ENCODE peak calls at places on chromosomes 12 and 14, in six cellular contexts. J is RWPE2; D is thyroid gland; C is lower lobe of right lung; U is effector memory CD4-positive, alpha-beta T cell; M is small intestine. Z is an unnamed sample.

GRCh38 chr14:23544511-23545447 is 6.8 kb downstream of the ZFHX2 start:
- DNase-seq in M (peak; percentile 70), D (no peak), J (no peak), U (no peak), C (no peak), Z (no peak)

GRCh38 chr14:105137481-105138020 is 31.0 kb downstream of the JAG2 start:
- DNase-seq in D (no peak), C (no peak), M (no peak), U (no peak), J (peak; percentile 66), Z (no peak)

GRCh38 chr14:100994757-100995156 is 91.2 kb upstream of the RTL1 start:
- DNase-seq in D (no peak), C (no peak), U (no peak), M (no peak), J (no peak), Z (no peak)

GRCh38 chr14:103806805-103807204 is 40.6 kb downstream of the PPP1R13B start:
- DNase-seq in J (peak; percentile 15), D (no peak), C (no peak), U (no peak), M (no peak), Z (no peak)

GRCh38 chr12:24960222-24960855 is 11.4 kb upstream of the BCAT1 start:
- DNase-seq in U (no peak), C (no peak), J (no peak), M (no peak), D (no peak), Z (peak; percentile 64)

GRCh38 chr14:69485701-69486100 is 1.2 kb downstream of the PLEKHD1 start:
- DNase-seq in C (no peak), U (no peak), J (no peak), M (no peak), D (no peak), Z (no peak)

GRCh38 chr14:75783602-75784313 is 122.7 kb downstream of the TTLL5 start:
- DNase-seq in J (no peak), D (no peak), M (no peak), C (no peak), U (no peak), Z (no peak)

GRCh38 chr14:35155962-35156361 is 33.6 kb downstream of the PRORP start:
- DNase-seq in M (no peak), C (no peak), J (no peak), U (no peak), D (no peak), Z (no peak)

GRCh38 chr12:88996389-88996788 is 355.9 kb downstream of the DUSP6 start:
- DNase-seq in C (no peak), J (no peak), M (no peak), U (no peak), D (no peak), Z (no peak)

GRCh38 chr12:46455648-46456352 is 83.2 kb upstream of the SLC38A2 start:
- DNase-seq in D (no peak), J (peak; percentile 55), M (no peak), C (no peak), U (no peak), Z (no peak)

GRCh38 chr14:105309371-105309770 is 5.2 kb upstream of the PACS2 start:
- DNase-seq in U (no peak), C (no peak), D (no peak), J (no peak), M (no peak), Z (no peak)

GRCh38 chr14:62269204-62269603 is 507.0 kb downstream of the SNAPC1 start:
- DNase-seq in D (no peak), U (no peak), J (no peak), M (no peak), C (no peak), Z (no peak)

GRCh38 chr12:46005151-46005797 is 14.9 kb upstream of the SCAF11 start:
- DNase-seq in J (no peak), C (no peak), U (no peak), D (no peak), M (no peak), Z (no peak)

GRCh38 chr12:119229837-119230236 is 51.1 kb downstream of the HSPB8 start:
- DNase-seq in M (peak; percentile 8), U (no peak), J (no peak), C (no peak), D (no peak), Z (peak; percentile 16)

GRCh38 chr14:34187061-34187460 is 236.2 kb upstream of the EGLN3 start:
- DNase-seq in J (no peak), M (no peak), C (no peak), U (no peak), D (no peak), Z (no peak)

GRCh38 chr14:68309631-68310030 is 483.2 kb downstream of the ZFP36L1 start:
- DNase-seq in D (no peak), J (no peak), M (no peak), C (no peak), U (no peak), Z (no peak)

GRCh38 chr12:90945070-90945649 is 9.8 kb downstream of the CCER1 start:
- DNase-seq in U (no peak), C (no peak), J (no peak), D (no peak), M (peak; percentile 52), Z (no peak)

GRCh38 chr14:75242546-75243273 is 35.9 kb upstream of the FOS start:
- DNase-seq in M (no peak), D (no peak), U (no peak), J (peak; percentile 77), C (peak; percentile 14), Z (peak; percentile 29)

GRCh38 chr14:34262511-34262910 is 199.5 kb downstream of the SPTSSA start:
- DNase-seq in U (no peak), M (no peak), D (no peak), C (no peak), J (no peak), Z (no peak)

GRCh38 chr12:56153291-56154065 is 1.1 kb downstream of the MYL6B start:
- DNase-seq in D (no peak), U (no peak), C (no peak), M (no peak), J (no peak), Z (no peak)

DNA sequence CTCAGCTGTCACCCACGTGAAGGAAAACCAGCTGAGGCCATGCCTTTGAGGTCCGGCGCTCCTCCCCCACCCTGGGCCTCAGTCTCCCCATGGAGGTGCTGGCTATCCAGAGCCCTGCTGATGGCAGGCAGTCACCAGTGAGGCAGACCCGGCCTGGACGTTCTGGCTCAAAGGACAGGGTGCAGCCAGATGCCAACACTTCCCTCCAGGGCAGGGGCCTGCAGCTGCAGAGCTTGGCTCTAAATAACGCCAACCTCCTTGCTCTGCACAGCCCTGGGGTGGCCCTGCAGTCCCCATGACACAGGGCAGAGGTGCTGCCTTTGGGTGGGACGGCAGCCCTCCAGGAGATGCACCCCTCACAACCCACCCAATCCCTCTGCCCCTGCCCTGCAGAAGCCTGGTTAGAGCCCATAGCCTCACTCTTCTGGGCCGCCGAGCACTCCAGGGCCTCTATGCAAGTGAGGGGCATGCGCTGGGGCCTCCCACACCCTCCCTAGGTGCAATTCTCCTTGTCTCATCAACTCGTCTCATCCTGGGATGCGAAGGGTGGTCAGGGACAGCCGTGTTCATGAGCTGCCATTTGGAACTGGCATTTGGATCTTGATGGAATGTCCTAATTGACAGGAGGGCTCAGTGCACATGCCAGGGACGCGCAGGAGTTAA is 30.4 kb downstream of the CCDC85C start:
- DNase-seq in U (no peak), M (peak; percentile 17), C (no peak), D (no peak), J (no peak), Z (no peak)
- H3K4me1 ChIP-seq in U (no peaks in the 10 kb centered on the region), M (peaks cover 26% of the 10 kb centered on the region), C (peaks cover 83% of the 10 kb centered on the region), D (peaks cover 60% of the 10 kb centered on the region), J (peaks cover 71% of the 10 kb centered on the region), Z (no peaks in the 10 kb centered on the region)

GRCh38 chr12:619346-619745 is 43.9 kb downstream of the NINJ2 start:
- DNase-seq in D (no peak), J (no peak), M (no peak), C (no peak), U (no peak), Z (no peak)

GRCh38 chr12:622420-622819 is 40.8 kb downstream of the NINJ2 start:
- DNase-seq in C (no peak), J (no peak), U (no peak), M (no peak), D (no peak), Z (no peak)

GRCh38 chr12:617304-617915 is 45.8 kb downstream of the NINJ2 start:
- DNase-seq in M (no peak), D (no peak), J (no peak), U (no peak), C (peak; percentile 88), Z (no peak)

GRCh38 chr12:615620-616019 is 47.6 kb downstream of the NINJ2 start:
- DNase-seq in J (no peak), C (no peak), M (no peak), D (no peak), U (no peak), Z (no peak)

DNA sequence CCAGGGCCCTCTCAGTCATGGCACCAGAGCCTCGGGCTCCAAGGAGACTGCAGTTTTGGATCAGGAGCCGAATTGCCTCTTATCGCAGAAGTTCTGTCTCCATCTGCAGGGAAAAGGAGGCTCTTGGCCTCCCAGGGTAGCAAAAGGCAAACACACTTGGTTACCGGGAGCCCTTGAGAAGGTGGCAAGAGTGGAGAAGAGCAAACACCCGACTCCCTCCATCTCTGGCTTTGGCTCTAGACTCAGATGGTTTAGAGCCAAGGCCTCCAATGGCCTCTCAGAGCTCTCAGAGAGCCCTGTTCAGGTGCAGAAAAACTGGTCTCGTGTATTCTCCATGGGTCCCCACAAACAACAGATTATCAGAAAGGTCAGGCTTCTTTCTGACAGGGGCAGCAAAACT is 44.6 kb downstream of the NINJ2 start:
- DNase-seq in J (no peak), M (no peak), D (no peak), C (peak; percentile 62), U (no peak), Z (no peak)
- H3K27ac ChIP-seq in J (no peak overlapping the region), M (no peak overlapping the region), D (no peak overlapping the region), C (peak overlapping the region; percentile 56), U (no peak overlapping the region), Z (no peak overlapping the region)

DNA sequence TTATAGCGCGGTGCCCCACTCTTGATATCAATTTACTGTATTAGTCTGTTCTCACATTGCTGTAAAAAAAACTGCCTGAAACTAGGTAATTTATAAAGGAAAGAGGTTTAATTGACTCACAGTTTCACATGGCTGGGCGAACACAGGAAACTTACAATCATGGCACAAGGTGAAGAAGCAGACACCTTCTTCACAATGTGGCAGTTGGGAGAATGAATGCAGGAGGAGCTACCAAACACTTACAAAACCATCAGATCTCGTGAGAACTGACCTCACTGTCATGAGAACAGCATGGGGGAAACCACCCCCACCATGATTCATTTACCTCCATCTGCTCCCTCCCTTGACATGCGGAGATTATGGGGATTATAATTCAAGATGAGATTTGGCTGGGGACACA is 42.3 kb downstream of the FBXO34 start:
- DNase-seq in D (no peak), M (no peak), U (no peak), C (no peak), J (no peak), Z (no peak)
- H3K4me1 ChIP-seq in D (peaks cover 56% of the 10 kb centered on the region), M (peaks cover 1% of the 10 kb centered on the region), U (no peaks in the 10 kb centered on the region), C (peaks cover 10% of the 10 kb centered on the region), J (no peaks in the 10 kb centered on the region), Z (no peaks in the 10 kb centered on the region)

GRCh38 chr12:31600764-31601163 is 9.8 kb upstream of the DENND5B start:
- DNase-seq in D (no peak), U (no peak), M (no peak), C (no peak), J (no peak), Z (no peak)

GRCh38 chr12:31599053-31599452 is 8.1 kb upstream of the DENND5B start:
- DNase-seq in D (no peak), J (no peak), U (no peak), C (no peak), M (no peak), Z (no peak)

GRCh38 chr12:31600252-31600651 is 9.3 kb upstream of the DENND5B start:
- DNase-seq in M (no peak), J (no peak), C (no peak), U (no peak), D (no peak), Z (no peak)

GRCh38 chr12:31605531-31605930 is 14.6 kb upstream of the DENND5B start:
- DNase-seq in C (no peak), J (no peak), M (no peak), D (no peak), U (no peak), Z (no peak)

GRCh38 chr12:31603546-31604009 is 12.6 kb upstream of the DENND5B start:
- DNase-seq in D (peak; percentile 28), U (no peak), J (no peak), M (no peak), C (no peak), Z (no peak)
- H3K27ac ChIP-seq in D (no peak overlapping the region), U (no peak overlapping the region), J (no peak overlapping the region), M (no peak overlapping the region), C (no peak overlapping the region), Z (no peak overlapping the region)

Z was measured in DND-41.